ENCODE peak calls at places on chromosome 3, in nine cellular contexts. P, S, E, N, J, I, X, Y and G are unnamed samples.

GRCh38 chr3:152556731-152557254 is 278.1 kb upstream of the P2RY1 start:
- DNase-seq in J (no peak), S (no peak), P (peak), I (no peak), N (peak), X (no peak), E (no peak), Y (no peak), G (no peak)

GRCh38 chr3:14845826-14846225 is 27.1 kb downstream of the FGD5 start:
- DNase-seq in X (no peak), Y (no peak), I (no peak), S (no peak), P (no peak), E (no peak), J (no peak), N (no peak), G (no peak)

GRCh38 chr3:32577621-32578556 is 7.2 kb upstream of the DYNC1LI1 start:
- DNase-seq in E (no peak), N (no peak), S (no peak), P (no peak), J (no peak), X (no peak), I (no peak), Y (peak), G (peak)

GRCh38 chr3:39208463-39209055 is 16.2 kb upstream of the XIRP1 start:
- DNase-seq in J (peak), N (peak), X (no peak), P (peak), S (no peak), Y (peak), I (no peak), E (no peak), G (no peak)

GRCh38 chr3:141796436-141797166 is 33.4 kb downstream of the GRK7 start:
- DNase-seq in N (no peak), S (no peak), J (no peak), X (peak), I (no peak), E (no peak), Y (peak), P (no peak), G (no peak)

GRCh38 chr3:45367451-45367850 is 20.9 kb upstream of the LARS2 start:
- DNase-seq in J (no peak), N (peak), X (no peak), I (no peak), E (no peak), S (no peak), P (no peak), Y (no peak), G (no peak)

GRCh38 chr3:9810357-9810726 is 280 bp downstream of the TTLL3 start:
- DNase-seq in N (no peak), J (no peak), I (no peak), X (no peak), S (peak), P (no peak), Y (no peak), E (no peak), G (no peak)

GRCh38 chr3:111712294-111713180 is 117.4 kb upstream of the ZBED2 start:
- DNase-seq in S (peak), J (no peak), Y (peak), N (peak), P (no peak), X (no peak), E (no peak), I (peak), G (peak)

GRCh38 chr3:126616931-126617330 is 38.0 kb downstream of the TXNRD3 start:
- DNase-seq in X (no peak), I (no peak), N (peak), J (no peak), S (no peak), P (no peak), Y (no peak), E (no peak), G (no peak)

GRCh38 chr3:194686414-194686815 is 732 bp downstream of the FAM43A start:
- DNase-seq in J (peak), S (no peak), E (no peak), N (no peak), X (no peak), P (no peak), Y (no peak), I (no peak), G (no peak)

GRCh38 chr3:80696280-80696679 is 928.5 kb upstream of the ROBO1 start:
- DNase-seq in P (no peak), J (no peak), I (no peak), X (no peak), Y (no peak), N (peak), S (no peak), E (no peak), G (no peak)

GRCh38 chr3:32421991-32422859 is 30.6 kb downstream of the CMTM7 start:
- DNase-seq in S (no peak), I (peak), X (no peak), P (peak), N (peak), J (no peak), Y (no peak), E (peak), G (peak)

GRCh38 chr3:141308588-141309218 is 59.6 kb upstream of the ZBTB38 start:
- DNase-seq in N (peak), I (peak), S (peak), E (peak), Y (no peak), J (no peak), P (peak), X (no peak), G (peak)

GRCh38 chr3:61522629-61523028 is 38.7 kb upstream of the PTPRG start:
- DNase-seq in X (no peak), Y (no peak), J (no peak), P (no peak), N (no peak), I (no peak), S (no peak), E (no peak), G (no peak)

GRCh38 chr3:113287111-113287817 is 75.9 kb downstream of the BOC start:
- DNase-seq in S (no peak), X (no peak), J (no peak), I (no peak), N (peak), P (no peak), E (no peak), Y (no peak), G (peak)

GRCh38 chr3:46564190-46565112 is 1.7 kb downstream of the LRRC2 start:
- DNase-seq in N (peak), S (no peak), I (no peak), E (no peak), P (no peak), X (no peak), J (no peak), Y (no peak), G (no peak)

GRCh38 chr3:186193534-186194450 is 84.9 kb upstream of the ETV5 start:
- DNase-seq in P (no peak), S (no peak), E (no peak), J (no peak), X (no peak), Y (no peak), N (no peak), I (no peak), G (no peak)

GRCh38 chr3:127673191-127674098 is 693 bp downstream of the ABTB1 start:
- DNase-seq in J (no peak), N (peak), Y (peak), S (peak), E (no peak), P (no peak), X (peak), I (peak), G (no peak)

GRCh38 chr3:187292186-187292585 is 649 bp upstream of the MASP1 start:
- DNase-seq in E (no peak), N (peak), S (no peak), P (no peak), I (no peak), Y (no peak), J (no peak), X (no peak), G (no peak)

GRCh38 chr3:155853214-155854146 is 747 bp downstream of the SLC33A1 start:
- DNase-seq in S (no peak), I (peak), J (no peak), N (peak), X (peak), E (no peak), P (no peak), Y (peak), G (no peak)

GRCh38 chr3:135449046-135449445 is 516.5 kb upstream of the PPP2R3A start:
- DNase-seq in P (no peak), N (no peak), E (no peak), Y (no peak), I (no peak), X (no peak), S (no peak), J (no peak), G (no peak)

GRCh38 chr3:192896208-192896607 is 21.4 kb downstream of the MB21D2 start:
- DNase-seq in I (no peak), E (no peak), J (no peak), S (no peak), N (no peak), X (no peak), P (no peak), Y (no peak), G (no peak)